ENCODE peak calls at places on chromosomes 13 and 19, in eight cellular contexts. X is heart left ventricle; L is right lobe of liver; J is CD4-positive, CD25-positive, alpha-beta regulatory T cell; B is foreskin keratinocyte; Y is stomach; D is fibroblast of lung; I is GM23248. G is an unnamed sample. For H3K4me1, the result is how much of the 10 kb centered on the place peaks cover.

GRCh38 chr13:43356566-43356965 is 333.2 kb downstream of the DNAJC15 start:
- DNase-seq in B (peak), I (peak), X (no peak), J (no peak), D (no peak), Y (no peak), L (no peak), G (no peak)

GRCh38 chr19:7083076-7083956 is 13.8 kb downstream of the ZNF557 start:
- DNase-seq in X (no peak), Y (no peak), L (no peak), I (peak), B (peak), J (peak), D (peak), G (no peak)

GRCh38 chr19:13689050-13689449 is 75.3 kb upstream of the MRI1 start:
- DNase-seq in L (no peak), B (no peak), I (peak), Y (no peak), D (peak), X (no peak), J (peak), G (no peak)

GRCh38 chr13:48412100-48412556 is 785 bp downstream of the LPAR6 start:
- DNase-seq in I (peak), D (peak), B (no peak), X (no peak), L (no peak), J (no peak), Y (no peak), G (no peak)

GRCh38 chr19:57443121-57443696 is 8.1 kb downstream of the ZNF749 start:
- DNase-seq in J (no peak), Y (no peak), L (no peak), I (no peak), B (no peak), D (no peak), X (no peak), G (no peak)

GRCh38 chr19:29620931-29621351 is 14.9 kb downstream of the POP4 start:
- DNase-seq in Y (no peak), I (no peak), B (no peak), L (no peak), X (no peak), D (no peak), J (peak), G (no peak)

GRCh38 chr19:42198676-42199439 is 18.6 kb downstream of the DEDD2 start:
- DNase-seq in B (no peak), X (no peak), I (no peak), J (peak), L (no peak), Y (peak), D (no peak), G (no peak)

GRCh38 chr13:35699805-35700204 is 223.3 kb upstream of the MAB21L1 start:
- DNase-seq in I (peak), J (no peak), X (no peak), B (no peak), D (peak), L (no peak), Y (no peak), G (no peak)

GRCh38 chr13:99983401-99984133 is 2.0 kb downstream of the ZIC2 start:
- DNase-seq in J (no peak), Y (no peak), B (no peak), X (no peak), L (no peak), I (peak), D (no peak), G (no peak)

GRCh38 chr19:15129856-15130580 is 22.8 kb downstream of the SYDE1 start:
- DNase-seq in D (no peak), I (no peak), B (peak), J (peak), Y (no peak), X (no peak), L (no peak), G (no peak)

GRCh38 chr19:56554272-56554869 is 12.9 kb upstream of the ZNF470 start:
- DNase-seq in X (no peak), I (peak), D (no peak), Y (no peak), L (no peak), J (no peak), B (no peak), G (no peak)

GRCh38 chr19:49396738-49397505 is 8.9 kb downstream of the KASH5 start:
- DNase-seq in X (no peak), B (no peak), D (no peak), I (no peak), L (no peak), Y (no peak), J (no peak), G (no peak)

GRCh38 chr19:52140077-52140710 is 456 bp upstream of the ZNF616 start:
- DNase-seq in B (no peak), I (peak), X (no peak), J (no peak), Y (no peak), D (peak), L (no peak), G (no peak)

GRCh38 chr13:46983881-46984280 is 87.0 kb upstream of the HTR2A start:
- DNase-seq in J (no peak), B (peak), D (peak), I (peak), Y (no peak), L (no peak), X (no peak), G (no peak)

GRCh38 chr19:40588110-40588854 is 11.6 kb downstream of the SHKBP1 start:
- DNase-seq in X (no peak), I (no peak), D (peak), Y (no peak), J (no peak), L (no peak), B (no peak), G (no peak)

GRCh38 chr13:35714096-35714495 is 237.6 kb upstream of the MAB21L1 start:
- DNase-seq in I (no peak), J (no peak), X (no peak), Y (no peak), D (no peak), B (no peak), L (no peak), G (no peak)

GRCh38 chr19:3516675-3517207 is 10.6 kb downstream of the FZR1 start:
- DNase-seq in Y (peak), B (no peak), J (peak), X (no peak), D (no peak), I (no peak), L (peak), G (peak)

GRCh38 chr19:18300930-18301717 is 19.7 kb upstream of the JUND start:
- DNase-seq in L (peak), I (peak), J (no peak), D (peak), B (no peak), Y (peak), X (peak), G (peak)

GRCh38 chr13:99275093-99275469 is 16.9 kb upstream of the GPR18 start:
- DNase-seq in J (peak), Y (no peak), X (peak), L (no peak), D (peak), I (peak), B (peak), G (no peak)

GRCh38 chr13:94711561-94712286 is 621 bp downstream of the SOX21 start:
- DNase-seq in Y (no peak), L (no peak), X (no peak), B (no peak), D (peak), I (peak), J (peak), G (no peak)

GRCh38 chr13:33185853-33186252 is 99.7 kb downstream of the STARD13 start:
- DNase-seq in I (no peak), Y (no peak), J (no peak), L (no peak), X (no peak), D (peak), B (no peak), G (no peak)
- H3K27ac ChIP-seq in I (no peak), Y (no peak), J (no peak), L (no peak), X (peak), D (peak), B (no peak), G (no peak)

GRCh38 chr19:39400997-39401548 is 5.6 kb upstream of the ZFP36 start:
- DNase-seq in L (no peak), D (no peak), X (no peak), B (no peak), J (no peak), I (no peak), Y (no peak), G (no peak)

GRCh38 chr19:39399684-39400465 is 6.8 kb upstream of the ZFP36 start:
- DNase-seq in B (no peak), Y (no peak), L (no peak), X (no peak), J (no peak), I (no peak), D (no peak), G (no peak)

GRCh38 chr19:39397360-39398296 is 6.5 kb downstream of the MED29 start:
- DNase-seq in J (peak), L (peak), X (peak), I (peak), Y (peak), B (no peak), D (peak), G (peak)

GRCh38 chr19:39401549-39402416 is 4.9 kb upstream of the ZFP36 start:
- DNase-seq in L (peak), D (peak), X (peak), B (peak), J (peak), I (peak), Y (peak), G (peak)

DNA sequence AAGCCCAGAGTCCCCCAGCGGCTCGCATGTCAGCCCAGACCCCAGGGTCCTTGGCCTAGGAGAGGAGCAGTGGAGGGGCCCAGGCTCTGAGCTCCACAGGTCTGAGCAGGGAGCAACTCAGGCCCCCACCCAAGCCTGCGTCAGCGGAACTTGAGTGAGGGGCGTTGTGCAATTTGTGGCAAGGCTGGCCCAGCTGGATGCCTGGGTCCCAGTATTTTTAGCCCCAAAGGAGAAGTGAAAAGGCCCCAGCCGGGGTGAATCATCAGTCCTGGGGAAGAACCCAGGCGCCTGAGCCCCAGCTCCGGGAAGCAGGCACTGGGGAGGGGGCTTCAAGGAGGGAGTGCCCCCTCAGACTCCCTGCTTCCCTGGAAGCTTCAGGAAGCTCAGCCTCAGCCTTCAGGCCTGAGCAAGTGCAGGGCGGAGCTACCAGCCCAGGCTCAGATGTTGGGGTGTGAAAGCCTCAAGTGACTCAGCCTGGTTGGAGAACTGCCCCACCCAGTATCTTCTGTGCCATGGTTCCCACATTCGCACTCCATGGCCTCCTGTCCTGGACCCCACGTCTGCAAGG is 7.2 kb downstream of the MED29 start:
- DNase-seq in B (peak), L (peak), D (peak), J (peak), Y (peak), I (peak), X (peak), G (peak)
- H3K4me1 ChIP-seq in B (under half), L (under half), D (under half), J (half or more), Y (half or more), I (under half), X (under half), G (under half)

DNA sequence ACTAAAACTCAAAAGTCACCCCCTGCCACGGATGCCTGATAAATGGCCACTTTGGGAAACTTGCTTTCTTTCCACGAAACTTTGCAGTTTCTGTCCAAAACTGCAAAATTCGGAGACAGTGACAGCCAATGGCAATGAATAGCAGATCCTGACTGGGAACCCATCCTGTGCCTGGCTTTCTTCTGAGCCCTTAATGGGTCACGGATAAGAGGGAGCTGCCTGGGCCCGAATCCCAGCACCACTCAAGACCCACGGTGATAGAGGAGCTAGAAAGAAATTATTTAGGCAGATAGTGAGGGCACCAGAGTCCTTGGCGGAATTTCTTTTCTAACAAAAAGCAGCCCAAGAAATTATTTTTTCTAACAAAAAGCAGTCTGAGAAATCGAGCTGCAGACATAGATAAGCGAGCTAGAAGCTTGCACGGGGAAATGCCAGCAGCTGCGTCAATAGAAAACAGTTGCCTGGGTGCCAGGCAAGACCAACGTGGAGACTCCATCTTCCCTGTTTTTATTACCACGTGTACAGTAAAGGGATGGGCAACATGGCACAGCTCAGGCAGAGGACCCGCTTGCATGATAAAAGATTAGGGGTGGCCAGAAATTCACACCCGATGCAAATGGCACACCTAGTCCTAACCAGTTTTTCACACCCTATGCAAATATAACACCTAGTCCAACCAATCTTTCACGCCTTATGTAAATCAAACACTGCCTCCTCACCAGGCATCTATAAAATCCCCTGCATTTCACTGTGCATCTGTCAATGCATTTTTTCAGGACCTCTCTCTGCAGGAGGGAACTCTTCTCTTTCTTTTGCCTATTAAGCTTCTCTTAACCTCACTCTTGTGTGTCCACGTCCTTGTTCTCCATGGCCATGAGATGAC is 7.1 kb upstream of the HSH2D start:
- DNase-seq in D (no peak), L (no peak), I (no peak), B (no peak), X (no peak), J (no peak), Y (no peak), G (peak)
- H3K27ac ChIP-seq in D (no peak), L (no peak), I (no peak), B (no peak), X (no peak), J (no peak), Y (no peak), G (no peak)

GRCh38 chr13:41460930-41461329 is 3.6 kb downstream of the RGCC start:
- DNase-seq in J (no peak), I (no peak), X (no peak), D (no peak), B (no peak), L (no peak), Y (no peak), G (no peak)

GRCh38 chr13:41458187-41458938 is 1.0 kb downstream of the RGCC start:
- DNase-seq in J (peak), D (peak), B (no peak), X (peak), I (peak), L (peak), Y (peak), G (peak)

GRCh38 chr13:41459754-41460111 is 2.4 kb downstream of the RGCC start:
- DNase-seq in B (no peak), L (no peak), I (peak), X (no peak), D (no peak), J (peak), Y (no peak), G (no peak)

GRCh38 chr13:41457589-41458186 is 338 bp downstream of the RGCC start:
- DNase-seq in I (peak), X (peak), Y (no peak), J (peak), D (no peak), L (peak), B (no peak), G (no peak)

GRCh38 chr13:41458939-41459753 is 1.8 kb downstream of the RGCC start:
- DNase-seq in J (peak), I (peak), X (peak), Y (peak), D (peak), L (peak), B (no peak), G (peak)
- H3K4me1 ChIP-seq in J (half or more), I (under half), X (under half), Y (under half), D (under half), L (under half), B (under half), G (under half)

GRCh38 chr13:53822136-53822535 is 793.5 kb downstream of the OLFM4 start:
- DNase-seq in B (no peak), Y (no peak), L (no peak), X (no peak), I (no peak), J (no peak), D (no peak), G (no peak)
- H3K27ac ChIP-seq in B (no peak), Y (no peak), L (no peak), X (no peak), I (no peak), J (no peak), D (no peak), G (no peak)

DNA sequence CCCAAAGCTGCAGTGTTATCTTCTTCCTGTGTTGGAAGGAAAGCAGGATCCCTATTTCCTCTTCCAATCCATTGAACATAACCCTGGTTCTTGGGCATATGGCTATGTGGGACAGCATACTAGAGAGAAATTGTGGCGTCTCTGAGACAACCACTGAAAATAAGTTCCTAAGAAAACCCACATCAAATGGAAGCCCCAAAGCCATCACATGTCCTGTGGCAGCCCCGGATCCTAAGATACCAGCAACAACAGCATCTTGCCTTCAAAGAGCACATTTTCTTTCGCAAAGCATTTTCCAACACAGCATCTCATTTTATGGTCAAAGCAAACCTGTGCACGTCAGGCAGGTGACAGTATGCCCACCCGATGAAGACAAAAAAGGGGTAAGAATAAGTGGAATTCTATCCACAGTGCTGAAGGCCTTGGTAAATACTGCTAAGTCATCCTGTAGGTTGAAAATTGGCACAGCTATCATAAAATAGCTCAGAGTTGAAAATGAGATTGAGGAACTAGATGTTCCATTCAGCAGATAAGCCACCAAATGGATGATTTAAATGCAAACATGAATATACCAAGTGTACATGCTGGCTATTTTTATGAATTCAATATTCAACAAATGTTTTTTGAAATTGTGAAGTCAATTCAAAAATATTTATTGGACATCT is 232.2 kb downstream of the DLEU7 start:
- DNase-seq in J (peak), D (no peak), X (no peak), B (no peak), L (no peak), I (no peak), Y (no peak), G (no peak)
- H3K4me1 ChIP-seq in J (under half), D (under half), X (under half), B (under half), L (under half), I (under half), Y (under half), G (under half)

GRCh38 chr19:45862271-45862563 is 730 bp downstream of the SYMPK start:
- DNase-seq in X (no peak), Y (no peak), I (no peak), L (no peak), J (no peak), D (no peak), B (no peak), G (no peak)

GRCh38 chr19:45863840-45864628 is at the start of gene FOXA3:
- DNase-seq in Y (peak), L (peak), D (peak), I (peak), J (peak), X (peak), B (no peak), G (peak)

GRCh38 chr19:45863335-45863839 is 440 bp upstream of the SYMPK start:
- DNase-seq in B (no peak), D (no peak), I (no peak), Y (no peak), X (no peak), J (no peak), L (no peak), G (no peak)

GRCh38 chr19:45862564-45863334 is at the start of gene SYMPK:
- DNase-seq in J (peak), I (peak), B (peak), L (peak), X (peak), Y (peak), D (peak), G (peak)

DNA sequence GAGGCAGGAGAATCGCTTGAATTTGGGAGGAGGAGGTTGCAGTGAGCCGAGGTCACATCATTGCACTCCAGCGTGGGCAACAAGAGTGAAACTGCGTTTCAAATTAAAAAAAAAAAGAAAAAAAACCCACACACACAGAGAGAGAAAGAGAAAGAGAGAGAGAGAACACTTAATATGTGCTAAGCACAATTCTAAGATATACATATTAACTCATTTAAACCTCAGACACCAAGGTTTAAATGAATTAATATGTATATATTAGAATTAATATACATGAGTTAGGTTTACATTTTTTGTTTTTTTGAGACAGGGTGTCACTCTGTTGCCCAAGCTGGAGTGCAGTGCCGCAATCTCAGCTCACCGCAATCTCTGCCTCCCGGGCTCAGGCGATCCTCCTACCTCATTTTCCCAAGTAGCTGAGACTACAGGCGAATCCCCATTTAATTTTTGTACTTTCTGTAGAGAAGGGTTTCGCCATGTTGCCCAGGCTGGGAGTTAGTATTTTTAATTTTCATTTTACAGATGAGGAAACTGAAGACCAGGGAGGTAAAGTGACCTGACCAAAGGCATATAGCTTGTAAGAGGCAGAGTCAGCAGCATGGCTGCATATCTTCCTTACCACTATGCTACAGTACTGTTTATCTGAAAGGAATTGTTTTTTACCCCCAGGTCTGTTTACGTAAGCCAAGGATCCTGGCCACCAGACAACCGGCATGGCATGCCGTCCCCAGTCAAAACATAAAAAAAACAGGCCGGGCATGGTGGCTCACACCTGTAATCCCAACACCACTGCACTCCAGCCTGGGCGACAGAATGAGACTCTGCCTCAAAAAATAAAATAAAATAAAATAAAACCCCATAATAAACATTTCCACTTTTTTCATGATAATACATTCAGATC is 2.3 kb downstream of the SYMPK start:
- DNase-seq in I (no peak), L (no peak), X (no peak), Y (no peak), D (no peak), J (no peak), B (no peak), G (no peak)
- H3K27ac ChIP-seq in I (no peak), L (peak), X (no peak), Y (no peak), D (no peak), J (peak), B (no peak), G (no peak)